ENCODE peak calls at places on chromosomes 1 and 21, in five cellular contexts. One of them, this sample, is unnamed. For H3K27me3, the result is how much of the 10 kb centered on the place peaks cover.

GRCh38 chr1:205321109-205321958 is at the start of gene NUAK2:
- DNase-seq in GM23248: peak
- DNase-seq in PC-3: peak
- DNase-seq in hepatocyte: peak
- DNase-seq in GM23338: peak
- DNase-seq in this sample: peak

GRCh38 chr1:174841747-174842146 is 158.0 kb upstream of the CACYBP start:
- DNase-seq in PC-3: no peak
- DNase-seq in GM23338: no peak
- DNase-seq in hepatocyte: no peak
- DNase-seq in GM23248: no peak
- DNase-seq in this sample: no peak

GRCh38 chr21:44761011-44761729 is 40.5 kb downstream of the UBE2G2 start:
- DNase-seq in GM23338: peak
- DNase-seq in GM23248: no peak
- DNase-seq in hepatocyte: peak
- DNase-seq in PC-3: peak
- DNase-seq in this sample: peak

GRCh38 chr1:79460773-79461436 is 454.4 kb upstream of the ADGRL4 start:
- DNase-seq in GM23338: no peak
- DNase-seq in hepatocyte: no peak
- DNase-seq in GM23248: no peak
- DNase-seq in PC-3: no peak
- DNase-seq in this sample: no peak

GRCh38 chr1:46087891-46088290 is 44.5 kb downstream of the PIK3R3 start:
- DNase-seq in hepatocyte: no peak
- DNase-seq in GM23248: peak
- DNase-seq in PC-3: no peak
- DNase-seq in GM23338: no peak
- DNase-seq in this sample: no peak

GRCh38 chr1:169312084-169312954 is 55.3 kb downstream of the NME7 start:
- DNase-seq in GM23338: no peak
- DNase-seq in GM23248: peak
- DNase-seq in PC-3: peak
- DNase-seq in hepatocyte: peak
- DNase-seq in this sample: no peak

GRCh38 chr1:81801032-81801833 is 499 bp downstream of the ADGRL2 start:
- DNase-seq in GM23338: peak
- DNase-seq in hepatocyte: peak
- DNase-seq in PC-3: peak
- DNase-seq in GM23248: peak
- DNase-seq in this sample: peak

GRCh38 chr1:9086060-9086459 is 16.6 kb upstream of the SLC2A5 start:
- DNase-seq in GM23338: no peak
- DNase-seq in GM23248: peak
- DNase-seq in hepatocyte: no peak
- DNase-seq in PC-3: no peak
- DNase-seq in this sample: no peak

GRCh38 chr1:21451981-21452411 is 12.1 kb downstream of the NBPF3 start:
- DNase-seq in hepatocyte: no peak
- DNase-seq in GM23248: peak
- DNase-seq in GM23338: no peak
- DNase-seq in PC-3: peak
- DNase-seq in this sample: no peak

GRCh38 chr1:230747139-230747730 is at the start of gene CAPN9:
- DNase-seq in GM23248: no peak
- DNase-seq in PC-3: no peak
- DNase-seq in GM23338: no peak
- DNase-seq in hepatocyte: no peak
- DNase-seq in this sample: no peak

GRCh38 chr1:151729157-151729965 is 8.0 kb downstream of the RIIAD1 start:
- DNase-seq in PC-3: no peak
- DNase-seq in hepatocyte: no peak
- DNase-seq in GM23248: no peak
- DNase-seq in GM23338: no peak
- DNase-seq in this sample: no peak

GRCh38 chr1:200410566-200410878 is 686 bp upstream of the ZNF281 start:
- DNase-seq in hepatocyte: peak
- DNase-seq in PC-3: peak
- DNase-seq in GM23248: peak
- DNase-seq in GM23338: peak
- DNase-seq in this sample: peak

DNA sequence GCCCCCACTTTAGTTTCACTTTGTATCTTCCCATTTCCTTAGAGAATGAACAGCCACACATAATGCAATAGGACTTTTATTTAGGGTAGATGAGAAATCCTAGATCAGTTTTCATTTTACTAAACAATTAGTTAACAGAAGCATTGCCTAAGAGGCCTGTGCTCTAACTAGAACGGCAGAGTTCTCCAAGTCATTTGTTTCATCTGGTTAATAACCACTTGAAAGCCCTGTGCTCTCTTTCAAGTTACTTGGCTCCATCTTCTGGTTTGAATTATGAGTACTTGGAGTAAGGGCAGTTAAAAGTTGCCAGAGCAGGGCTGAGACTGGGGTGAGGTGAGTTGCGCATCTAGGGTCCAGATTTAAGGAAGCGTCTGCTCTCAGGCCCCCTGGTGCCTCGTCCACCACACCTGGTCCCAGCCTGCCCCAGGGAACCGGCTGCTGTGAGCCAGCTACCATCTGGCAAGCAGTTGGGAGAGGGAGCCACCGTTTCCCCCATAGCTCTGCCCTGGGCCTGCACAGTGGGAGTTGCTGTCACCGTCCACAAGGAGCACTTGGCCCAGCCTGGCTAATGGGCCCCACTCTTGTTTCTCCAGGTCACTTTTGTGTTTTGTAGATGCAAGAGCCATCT is 18.1 kb upstream of the SLC44A3 start:
- DNase-seq in GM23338: peak
- DNase-seq in hepatocyte: peak
- DNase-seq in GM23248: peak
- DNase-seq in PC-3: peak
- DNase-seq in this sample: peak
- TF ChIP-seq EZH2phosphoT487 in GM23338: no peak
- TF ChIP-seq EZH2phosphoT487 in hepatocyte: no peak
- TF ChIP-seq EZH2phosphoT487 in GM23248: no peak
- TF ChIP-seq EZH2phosphoT487 in PC-3: no peak
- TF ChIP-seq EZH2phosphoT487 in this sample: no peak

DNA sequence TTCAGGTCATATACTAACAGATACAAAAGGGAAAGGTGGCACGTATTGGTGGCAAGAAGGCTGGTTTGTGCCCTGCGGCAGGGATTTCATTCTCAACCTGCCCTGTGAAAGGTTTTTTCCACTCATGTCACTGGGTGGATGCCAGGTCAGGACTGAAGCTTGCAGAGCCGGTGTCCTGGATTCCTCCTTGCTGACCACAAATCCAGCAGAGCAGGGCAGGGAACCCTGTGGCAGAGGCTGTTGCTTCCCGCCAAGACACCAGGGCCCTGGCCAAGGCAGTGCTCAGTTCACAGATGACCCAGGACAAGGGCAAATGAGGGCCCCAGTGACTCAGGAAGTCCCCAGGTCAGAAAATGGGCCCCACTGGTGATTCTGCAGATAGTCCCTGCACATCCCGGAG is 16.4 kb downstream of the BSND start:
- DNase-seq in GM23248: no peak
- DNase-seq in PC-3: no peak
- DNase-seq in hepatocyte: no peak
- DNase-seq in GM23338: no peak
- DNase-seq in this sample: no peak
- H3K27me3 ChIP-seq in GM23248: under half
- H3K27me3 ChIP-seq in PC-3: under half
- H3K27me3 ChIP-seq in hepatocyte: under half
- H3K27me3 ChIP-seq in GM23338: under half
- H3K27me3 ChIP-seq in this sample: under half

DNA sequence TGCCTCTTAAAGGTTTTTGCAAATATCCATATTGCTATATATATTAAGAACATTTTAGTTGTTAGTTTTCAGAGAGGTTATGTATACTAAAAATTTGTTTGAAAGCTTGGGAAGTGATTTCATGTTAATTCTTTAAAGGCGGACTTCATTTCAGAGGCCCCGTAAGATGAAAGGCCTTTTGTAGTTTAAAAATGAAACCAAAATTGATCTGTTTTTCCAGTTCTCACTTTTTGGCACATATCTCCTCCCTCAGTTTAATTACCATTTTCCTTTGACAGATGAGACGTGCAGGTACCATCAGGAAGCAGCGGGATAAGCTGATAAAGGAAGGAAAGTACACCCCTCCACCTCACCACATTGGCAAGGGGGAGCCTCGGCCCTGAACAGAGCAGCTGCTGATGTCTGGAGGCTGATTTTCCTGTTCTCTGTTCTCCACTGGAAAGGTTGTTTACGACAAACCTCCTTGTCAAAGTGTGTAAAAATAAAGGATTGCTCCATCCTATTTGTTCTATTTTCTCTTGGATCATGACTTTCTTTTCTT is 8.0 kb downstream of the NDUFS5 start:
- DNase-seq in GM23248: no peak
- DNase-seq in PC-3: no peak
- DNase-seq in GM23338: no peak
- DNase-seq in hepatocyte: no peak
- DNase-seq in this sample: no peak
- TF ChIP-seq EZH2phosphoT487 in GM23248: no peak
- TF ChIP-seq EZH2phosphoT487 in PC-3: no peak
- TF ChIP-seq EZH2phosphoT487 in GM23338: no peak
- TF ChIP-seq EZH2phosphoT487 in hepatocyte: no peak
- TF ChIP-seq EZH2phosphoT487 in this sample: no peak

DNA sequence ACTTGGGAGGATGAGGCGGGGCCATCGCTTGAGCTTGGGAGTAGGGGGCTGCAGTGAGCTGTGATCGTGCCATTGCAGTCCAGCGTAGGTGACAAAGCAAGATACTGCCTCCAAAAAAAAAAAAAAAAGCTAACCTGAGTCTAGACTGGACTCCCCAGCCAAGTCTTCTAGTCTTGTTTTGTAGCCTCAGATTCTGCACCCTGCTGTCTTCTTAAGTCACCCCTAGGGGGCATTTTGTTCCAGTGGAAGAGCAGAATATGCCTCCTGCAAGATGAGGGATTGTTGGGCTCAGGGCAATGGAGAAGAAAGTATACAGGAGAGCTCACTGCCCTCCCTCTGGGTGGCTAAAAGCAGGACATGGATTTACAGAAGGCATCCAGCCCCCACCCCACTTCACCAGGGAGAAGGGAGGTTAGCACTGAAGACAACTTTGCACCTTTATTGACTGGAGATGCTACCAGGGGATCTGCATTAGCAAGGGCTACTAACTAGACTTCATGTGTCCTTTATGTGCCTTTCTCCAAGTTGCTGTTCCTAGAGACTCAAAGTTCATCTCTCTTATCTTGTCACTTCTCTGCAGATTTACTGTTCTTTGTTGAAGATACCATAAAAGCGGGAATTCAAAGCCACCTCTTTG is 15.3 kb upstream of the RNF187 start:
- DNase-seq in GM23338: peak
- DNase-seq in GM23248: peak
- DNase-seq in PC-3: peak
- DNase-seq in hepatocyte: peak
- DNase-seq in this sample: peak
- H3K27me3 ChIP-seq in GM23338: half or more
- H3K27me3 ChIP-seq in GM23248: under half
- H3K27me3 ChIP-seq in PC-3: under half
- H3K27me3 ChIP-seq in hepatocyte: under half
- H3K27me3 ChIP-seq in this sample: half or more

DNA sequence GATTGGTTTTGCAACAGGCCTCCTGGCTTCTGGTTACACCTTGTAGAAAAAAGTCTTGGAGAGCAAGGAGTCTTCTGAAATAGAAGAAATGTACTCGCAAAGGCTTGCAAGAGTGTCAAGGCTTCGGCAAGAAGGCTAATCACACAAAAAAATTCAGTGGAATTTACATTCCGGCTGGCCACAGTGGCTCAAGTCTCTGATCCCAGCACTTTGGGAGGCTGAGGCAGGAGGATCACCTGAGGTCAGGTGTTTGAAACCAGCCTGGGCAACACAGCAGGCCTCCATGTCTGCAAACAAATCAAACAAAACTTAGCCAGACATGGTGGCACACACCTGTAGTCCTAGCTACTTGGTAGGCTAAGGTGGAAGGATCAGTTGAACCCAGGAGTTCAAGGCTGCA is 7.7 kb upstream of the DOP1B start:
- DNase-seq in GM23338: no peak
- DNase-seq in GM23248: no peak
- DNase-seq in hepatocyte: no peak
- DNase-seq in PC-3: no peak
- DNase-seq in this sample: no peak
- TF ChIP-seq EZH2phosphoT487 in GM23338: no peak
- TF ChIP-seq EZH2phosphoT487 in GM23248: no peak
- TF ChIP-seq EZH2phosphoT487 in hepatocyte: no peak
- TF ChIP-seq EZH2phosphoT487 in PC-3: no peak
- TF ChIP-seq EZH2phosphoT487 in this sample: no peak

GRCh38 chr1:170669036-170669435 is 5.1 kb downstream of the PRRX1 start:
- DNase-seq in hepatocyte: no peak
- DNase-seq in PC-3: no peak
- DNase-seq in GM23338: peak
- DNase-seq in GM23248: peak
- DNase-seq in this sample: peak
- H3K27me3 ChIP-seq in hepatocyte: half or more
- H3K27me3 ChIP-seq in PC-3: under half
- H3K27me3 ChIP-seq in GM23338: half or more
- H3K27me3 ChIP-seq in GM23248: under half
- H3K27me3 ChIP-seq in this sample: half or more

DNA sequence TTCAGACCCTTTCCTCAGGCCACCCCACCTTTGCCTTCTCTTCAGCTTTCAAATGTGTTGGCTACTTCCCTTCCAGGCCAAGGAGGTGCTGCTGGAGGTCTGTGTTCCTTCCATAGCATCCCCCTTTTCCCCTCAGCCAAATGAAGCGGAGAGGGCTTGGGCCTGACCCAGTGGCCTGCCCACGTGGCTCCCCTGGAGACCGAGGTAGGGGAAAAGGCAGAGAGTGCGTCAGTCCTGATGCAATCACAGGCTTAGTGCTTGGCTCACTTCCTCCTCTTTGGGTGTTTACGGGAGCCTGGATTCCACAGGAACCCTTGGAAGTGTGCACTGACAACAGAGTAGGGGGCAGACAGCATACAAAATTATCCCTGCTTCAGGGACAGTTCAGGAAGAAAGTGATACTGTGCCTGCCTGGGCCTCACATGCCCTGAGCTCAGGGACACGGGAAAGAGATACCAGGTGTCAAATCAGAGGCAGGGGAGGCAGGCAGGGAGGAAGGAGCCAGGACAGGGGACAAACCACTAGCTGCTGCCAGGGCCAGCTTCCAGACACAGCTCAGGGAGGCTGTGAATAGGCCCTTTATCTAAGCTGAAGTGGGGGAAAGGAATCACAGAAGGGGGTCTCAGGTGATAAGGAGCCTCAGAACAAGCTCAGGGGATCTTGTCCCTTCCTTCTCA is 16.6 kb upstream of the PTP4A2 start:
- DNase-seq in GM23338: no peak
- DNase-seq in PC-3: peak
- DNase-seq in GM23248: peak
- DNase-seq in hepatocyte: peak
- DNase-seq in this sample: peak
- TF ChIP-seq EZH2phosphoT487 in GM23338: no peak
- TF ChIP-seq EZH2phosphoT487 in PC-3: no peak
- TF ChIP-seq EZH2phosphoT487 in GM23248: no peak
- TF ChIP-seq EZH2phosphoT487 in hepatocyte: no peak
- TF ChIP-seq EZH2phosphoT487 in this sample: no peak